ENCODE peak calls at places on chromosomes 3 and 15, in six cellular contexts. One of them, this sample, is unnamed.
A peak's percentile ranks its signal among the peaks of the same experiment; 100 is the strongest.

GRCh38 chr3:194397757-194398312 is 1.2 kb downstream of the GP5 start:
- DNase-seq in ovary: no peak
- DNase-seq in MM.1S: no peak
- DNase-seq in MG63: no peak
- DNase-seq in psoas muscle: no peak
- DNase-seq in mucosa of descending colon: no peak
- DNase-seq in this sample: peak; percentile 43

GRCh38 chr3:54630111-54630623 is 297.7 kb downstream of the LRTM1 start:
- DNase-seq in psoas muscle: no peak
- DNase-seq in MM.1S: no peak
- DNase-seq in mucosa of descending colon: no peak
- DNase-seq in MG63: no peak
- DNase-seq in ovary: no peak
- DNase-seq in this sample: no peak

GRCh38 chr3:32495609-32496008 is 7.0 kb downstream of the CMTM6 start:
- DNase-seq in MG63: no peak
- DNase-seq in MM.1S: no peak
- DNase-seq in psoas muscle: no peak
- DNase-seq in ovary: no peak
- DNase-seq in mucosa of descending colon: no peak
- DNase-seq in this sample: no peak

GRCh38 chr3:122484985-122485384 is 29.8 kb downstream of the KPNA1 start:
- DNase-seq in psoas muscle: peak; percentile 17
- DNase-seq in ovary: no peak
- DNase-seq in MM.1S: no peak
- DNase-seq in MG63: peak; percentile 52
- DNase-seq in mucosa of descending colon: no peak
- DNase-seq in this sample: no peak

GRCh38 chr3:130626021-130626420 is 109.0 kb downstream of the COL6A6 start:
- DNase-seq in mucosa of descending colon: no peak
- DNase-seq in psoas muscle: no peak
- DNase-seq in ovary: no peak
- DNase-seq in MG63: peak; percentile 19
- DNase-seq in MM.1S: no peak
- DNase-seq in this sample: no peak

GRCh38 chr3:59514865-59515482 is 465.1 kb upstream of the CFAP20DC start:
- DNase-seq in ovary: no peak
- DNase-seq in MG63: no peak
- DNase-seq in psoas muscle: no peak
- DNase-seq in MM.1S: no peak
- DNase-seq in mucosa of descending colon: no peak
- DNase-seq in this sample: no peak

GRCh38 chr15:96851613-96852012 is 521.1 kb downstream of the NR2F2 start:
- DNase-seq in ovary: no peak
- DNase-seq in psoas muscle: no peak
- DNase-seq in mucosa of descending colon: no peak
- DNase-seq in MG63: peak; percentile 96
- DNase-seq in MM.1S: no peak
- DNase-seq in this sample: no peak

GRCh38 chr3:101725192-101725889 is 927 bp downstream of the CEP97 start:
- DNase-seq in MG63: peak; percentile 22
- DNase-seq in MM.1S: peak; percentile 44
- DNase-seq in ovary: peak; percentile 52
- DNase-seq in psoas muscle: peak; percentile 21
- DNase-seq in mucosa of descending colon: peak; percentile 71
- DNase-seq in this sample: no peak

GRCh38 chr3:33884204-33884561 is 85.8 kb downstream of the PDCD6IP start:
- DNase-seq in mucosa of descending colon: no peak
- DNase-seq in ovary: no peak
- DNase-seq in psoas muscle: no peak
- DNase-seq in MG63: peak; percentile 2
- DNase-seq in MM.1S: peak; percentile 35
- DNase-seq in this sample: no peak

GRCh38 chr15:64163662-64164362 is 990 bp upstream of the PPIB start:
- DNase-seq in ovary: no peak
- DNase-seq in MG63: no peak
- DNase-seq in psoas muscle: no peak
- DNase-seq in mucosa of descending colon: no peak
- DNase-seq in MM.1S: no peak
- DNase-seq in this sample: no peak

GRCh38 chr3:10975695-10976234 is 16.8 kb upstream of the SLC6A1 start:
- DNase-seq in ovary: no peak
- DNase-seq in MM.1S: no peak
- DNase-seq in MG63: no peak
- DNase-seq in psoas muscle: no peak
- DNase-seq in mucosa of descending colon: no peak
- DNase-seq in this sample: no peak

GRCh38 chr3:65669163-65669875 is 369.4 kb downstream of the MAGI1 start:
- DNase-seq in mucosa of descending colon: no peak
- DNase-seq in psoas muscle: no peak
- DNase-seq in MM.1S: no peak
- DNase-seq in MG63: no peak
- DNase-seq in ovary: no peak
- DNase-seq in this sample: no peak

GRCh38 chr3:161498259-161498921 is 1.8 kb downstream of the OTOL1 start:
- DNase-seq in ovary: no peak
- DNase-seq in psoas muscle: no peak
- DNase-seq in mucosa of descending colon: no peak
- DNase-seq in MM.1S: no peak
- DNase-seq in MG63: no peak
- DNase-seq in this sample: no peak

GRCh38 chr3:146882206-146882605 is 277.1 kb upstream of the PLSCR5 start:
- DNase-seq in MM.1S: no peak
- DNase-seq in mucosa of descending colon: no peak
- DNase-seq in ovary: no peak
- DNase-seq in psoas muscle: no peak
- DNase-seq in MG63: no peak
- DNase-seq in this sample: no peak

GRCh38 chr3:72673011-72673771 is 175.1 kb downstream of the SHQ1 start:
- DNase-seq in psoas muscle: no peak
- DNase-seq in mucosa of descending colon: no peak
- DNase-seq in ovary: no peak
- DNase-seq in MG63: no peak
- DNase-seq in MM.1S: no peak
- DNase-seq in this sample: no peak

GRCh38 chr3:82978368-82978767 is 1216.9 kb upstream of the GBE1 start:
- DNase-seq in MM.1S: no peak
- DNase-seq in psoas muscle: no peak
- DNase-seq in mucosa of descending colon: no peak
- DNase-seq in MG63: no peak
- DNase-seq in ovary: no peak
- DNase-seq in this sample: no peak

GRCh38 chr15:66189291-66189690 is 64.3 kb downstream of the MEGF11 start:
- DNase-seq in ovary: no peak
- DNase-seq in psoas muscle: no peak
- DNase-seq in MM.1S: no peak
- DNase-seq in mucosa of descending colon: no peak
- DNase-seq in MG63: no peak
- DNase-seq in this sample: no peak

GRCh38 chr3:194925614-194926013 is 239.9 kb downstream of the FAM43A start:
- DNase-seq in MM.1S: no peak
- DNase-seq in MG63: no peak
- DNase-seq in mucosa of descending colon: no peak
- DNase-seq in psoas muscle: no peak
- DNase-seq in ovary: no peak
- DNase-seq in this sample: no peak

GRCh38 chr3:84965141-84965540 is 6.4 kb downstream of the CADM2 start:
- DNase-seq in MG63: no peak
- DNase-seq in psoas muscle: no peak
- DNase-seq in mucosa of descending colon: no peak
- DNase-seq in ovary: no peak
- DNase-seq in MM.1S: peak; percentile 31
- DNase-seq in this sample: no peak

GRCh38 chr15:36221992-36222391 is 357.4 kb upstream of the CDIN1 start:
- DNase-seq in psoas muscle: no peak
- DNase-seq in MG63: no peak
- DNase-seq in ovary: no peak
- DNase-seq in mucosa of descending colon: no peak
- DNase-seq in MM.1S: no peak
- DNase-seq in this sample: no peak

GRCh38 chr3:54628888-54629368 is 298.9 kb downstream of the LRTM1 start:
- DNase-seq in MM.1S: no peak
- DNase-seq in MG63: peak; percentile 27
- DNase-seq in ovary: no peak
- DNase-seq in mucosa of descending colon: no peak
- DNase-seq in psoas muscle: no peak
- DNase-seq in this sample: no peak

GRCh38 chr3:132556467-132557159 is 40.5 kb upstream of the ACKR4 start:
- DNase-seq in MM.1S: no peak
- DNase-seq in mucosa of descending colon: no peak
- DNase-seq in ovary: no peak
- DNase-seq in MG63: no peak
- DNase-seq in psoas muscle: peak; percentile 55
- DNase-seq in this sample: no peak

GRCh38 chr3:33433843-33434242 is 6.4 kb downstream of the UBP1 start:
- DNase-seq in psoas muscle: no peak
- DNase-seq in mucosa of descending colon: no peak
- DNase-seq in ovary: no peak
- DNase-seq in MM.1S: no peak
- DNase-seq in MG63: no peak
- DNase-seq in this sample: no peak

GRCh38 chr15:70762469-70763119 is 764 bp downstream of the UACA start:
- DNase-seq in MM.1S: peak; percentile 48
- DNase-seq in psoas muscle: peak; percentile 50
- DNase-seq in ovary: peak; percentile 65
- DNase-seq in MG63: peak; percentile 59
- DNase-seq in mucosa of descending colon: peak; percentile 69
- DNase-seq in this sample: peak; percentile 16

GRCh38 chr15:70761046-70761445 is 2.3 kb downstream of the UACA start:
- DNase-seq in ovary: no peak
- DNase-seq in MG63: no peak
- DNase-seq in MM.1S: no peak
- DNase-seq in mucosa of descending colon: no peak
- DNase-seq in psoas muscle: no peak
- DNase-seq in this sample: no peak

GRCh38 chr15:70761931-70762468 is 1.4 kb downstream of the UACA start:
- DNase-seq in MG63: no peak
- DNase-seq in psoas muscle: no peak
- DNase-seq in ovary: no peak
- DNase-seq in mucosa of descending colon: no peak
- DNase-seq in MM.1S: no peak
- DNase-seq in this sample: no peak

GRCh38 chr15:70757627-70758026 is 5.7 kb downstream of the UACA start:
- DNase-seq in MG63: no peak
- DNase-seq in psoas muscle: no peak
- DNase-seq in mucosa of descending colon: no peak
- DNase-seq in ovary: no peak
- DNase-seq in MM.1S: no peak
- DNase-seq in this sample: no peak

GRCh38 chr15:70758790-70759462 is 4.4 kb downstream of the UACA start:
- DNase-seq in MM.1S: no peak
- DNase-seq in MG63: no peak
- DNase-seq in ovary: no peak
- DNase-seq in mucosa of descending colon: no peak
- DNase-seq in psoas muscle: no peak
- DNase-seq in this sample: no peak
- H3K4me3 ChIP-seq in MM.1S: no peak overlapping the region
- H3K4me3 ChIP-seq in MG63: no peak overlapping the region
- H3K4me3 ChIP-seq in ovary: no peak overlapping the region
- H3K4me3 ChIP-seq in mucosa of descending colon: no peak overlapping the region
- H3K4me3 ChIP-seq in psoas muscle: peak overlapping the region; percentile 36
- H3K4me3 ChIP-seq in this sample: no peak overlapping the region

GRCh38 chr3:12483872-12484197 is 445 bp upstream of the TSEN2 start:
- DNase-seq in psoas muscle: no peak
- DNase-seq in ovary: no peak
- DNase-seq in MM.1S: no peak
- DNase-seq in MG63: no peak
- DNase-seq in mucosa of descending colon: no peak
- DNase-seq in this sample: no peak

GRCh38 chr3:12486001-12486400 is 1.7 kb downstream of the TSEN2 start:
- DNase-seq in mucosa of descending colon: no peak
- DNase-seq in MG63: no peak
- DNase-seq in psoas muscle: no peak
- DNase-seq in MM.1S: no peak
- DNase-seq in ovary: no peak
- DNase-seq in this sample: no peak

GRCh38 chr3:12484983-12485327 is 675 bp downstream of the TSEN2 start:
- DNase-seq in ovary: no peak
- DNase-seq in psoas muscle: no peak
- DNase-seq in MG63: no peak
- DNase-seq in mucosa of descending colon: no peak
- DNase-seq in MM.1S: no peak
- DNase-seq in this sample: no peak

GRCh38 chr3:12483364-12483763 is 916 bp upstream of the TSEN2 start:
- DNase-seq in MM.1S: no peak
- DNase-seq in psoas muscle: no peak
- DNase-seq in ovary: no peak
- DNase-seq in MG63: no peak
- DNase-seq in mucosa of descending colon: no peak
- DNase-seq in this sample: no peak

GRCh38 chr3:12484198-12484982 is at the start of gene TSEN2:
- DNase-seq in ovary: peak; percentile 97
- DNase-seq in MG63: peak; percentile 86
- DNase-seq in psoas muscle: peak; percentile 93
- DNase-seq in mucosa of descending colon: peak; percentile 96
- DNase-seq in MM.1S: peak; percentile 98
- DNase-seq in this sample: peak; percentile 98
- H3K4me3 ChIP-seq in ovary: peak within 1 kb of the TSS; percentile 74
- H3K4me3 ChIP-seq in MG63: peak within 1 kb of the TSS; percentile 80
- H3K4me3 ChIP-seq in psoas muscle: peak within 1 kb of the TSS; percentile 91
- H3K4me3 ChIP-seq in mucosa of descending colon: peak within 1 kb of the TSS; percentile 33
- H3K4me3 ChIP-seq in MM.1S: peak within 1 kb of the TSS; percentile 80
- H3K4me3 ChIP-seq in this sample: peak within 1 kb of the TSS; percentile 82

GRCh38 chr3:164515256-164515655 is 563.0 kb downstream of the SI start:
- DNase-seq in mucosa of descending colon: no peak
- DNase-seq in psoas muscle: no peak
- DNase-seq in MG63: no peak
- DNase-seq in MM.1S: no peak
- DNase-seq in ovary: no peak
- DNase-seq in this sample: no peak
- H3K4me3 ChIP-seq in mucosa of descending colon: no peak overlapping the region
- H3K4me3 ChIP-seq in psoas muscle: no peak overlapping the region
- H3K4me3 ChIP-seq in MG63: no peak overlapping the region
- H3K4me3 ChIP-seq in MM.1S: no peak overlapping the region
- H3K4me3 ChIP-seq in ovary: no peak overlapping the region
- H3K4me3 ChIP-seq in this sample: no peak overlapping the region

DNA sequence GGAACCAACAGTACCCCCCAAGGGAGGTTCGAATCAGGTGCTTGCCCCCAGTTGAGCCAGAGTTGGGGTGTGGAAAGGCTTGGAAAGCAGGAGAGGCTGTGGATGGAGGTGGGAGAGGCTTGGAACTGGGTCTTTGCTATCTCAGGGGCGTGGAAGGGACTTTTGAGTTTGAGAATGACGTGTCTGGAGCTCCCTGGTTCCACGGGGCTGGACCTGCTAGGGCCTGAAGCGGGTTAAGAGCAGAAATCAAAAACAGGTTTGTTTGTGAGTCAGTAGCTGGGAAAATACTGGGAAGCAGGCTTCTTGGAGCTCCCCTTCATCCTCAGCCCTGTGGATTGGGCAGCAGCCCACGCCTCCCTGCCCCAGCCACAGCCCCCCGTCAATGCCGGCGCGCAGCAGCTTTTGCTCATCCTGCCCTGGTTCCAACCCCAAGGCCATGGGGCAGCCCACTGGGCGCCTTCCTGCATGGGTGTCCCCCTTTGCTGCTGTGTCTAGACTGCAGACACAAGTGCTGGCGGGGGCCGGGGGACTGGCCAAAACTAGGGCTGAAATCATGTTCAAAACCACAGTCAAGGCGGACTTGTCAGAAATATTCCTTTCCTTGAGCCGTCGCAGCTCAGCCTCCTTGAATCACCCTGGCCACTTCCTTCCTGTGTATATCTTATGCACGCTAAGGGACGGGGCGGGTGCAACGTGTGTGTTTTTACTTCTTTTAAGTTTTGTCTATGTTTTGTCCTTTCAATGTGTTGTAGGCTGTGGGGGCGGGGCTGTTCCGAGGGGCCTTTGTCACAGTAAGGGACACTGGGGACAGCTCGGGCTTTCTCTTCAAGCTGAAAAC is 108.0 kb downstream of the KLF13 start:
- DNase-seq in MM.1S: peak; percentile 90
- DNase-seq in MG63: peak; percentile 79
- DNase-seq in psoas muscle: peak; percentile 30
- DNase-seq in ovary: peak; percentile 33
- DNase-seq in mucosa of descending colon: peak; percentile 87
- DNase-seq in this sample: peak; percentile 72
- H3K4me3 ChIP-seq in MM.1S: peak overlapping the region; percentile 48
- H3K4me3 ChIP-seq in MG63: peak overlapping the region; percentile 5
- H3K4me3 ChIP-seq in psoas muscle: peak overlapping the region; percentile 44
- H3K4me3 ChIP-seq in ovary: no peak overlapping the region
- H3K4me3 ChIP-seq in mucosa of descending colon: no peak overlapping the region
- H3K4me3 ChIP-seq in this sample: peak overlapping the region; percentile 46

This sample was measured in GM06990.